ENCODE peak calls at places on chromosomes 13 and 19, in seven cellular contexts. H, G, J, Q, I, V and Z are unnamed samples.

GRCh38 chr19:45469835-45470146 is 2.0 kb downstream of the FOSB start:
- DNase-seq in H (no peak), Q (peak; percentile 79), I (no peak), G (peak; percentile 36), V (no peak), J (peak; percentile 88), Z (no peak)

GRCh38 chr13:72255908-72256307 is 388.9 kb upstream of the DACH1 start:
- DNase-seq in V (no peak), H (no peak), J (peak; percentile 70), G (peak; percentile 73), I (no peak), Q (no peak), Z (no peak)

GRCh38 chr13:97512732-97513131 is 78.8 kb downstream of the RAP2A start:
- DNase-seq in J (no peak), V (no peak), H (no peak), G (no peak), Q (no peak), I (no peak), Z (no peak)

GRCh38 chr19:38303517-38304351 is at the start of gene C19orf33:
- DNase-seq in J (peak; percentile 44), G (no peak), V (no peak), I (no peak), Q (no peak), H (no peak), Z (no peak)

GRCh38 chr19:4522291-4523002 is 4.2 kb upstream of the PLIN4 start:
- DNase-seq in V (no peak), J (no peak), H (no peak), Q (no peak), G (no peak), I (no peak), Z (no peak)

GRCh38 chr19:12791345-12792047 is at the start of gene JUNB:
- DNase-seq in H (peak; percentile 97), G (peak; percentile 91), J (peak; percentile 97), V (peak; percentile 96), I (peak; percentile 97), Q (peak; percentile 89), Z (peak; percentile 54)

GRCh38 chr13:113023217-113023597 is 54.2 kb downstream of the MCF2L start:
- DNase-seq in Q (no peak), V (no peak), J (no peak), G (no peak), H (no peak), I (no peak), Z (no peak)

GRCh38 chr19:5343848-5344247 is 3.2 kb upstream of the PTPRS start:
- DNase-seq in Q (no peak), V (no peak), H (no peak), G (no peak), I (no peak), J (peak; percentile 40), Z (no peak)

GRCh38 chr19:51181913-51182419 is 39.9 kb downstream of the SIGLEC7 start:
- DNase-seq in H (no peak), J (no peak), I (no peak), G (no peak), V (no peak), Q (no peak), Z (no peak)

GRCh38 chr13:66943530-66943929 is 286.6 kb downstream of the PCDH9 start:
- DNase-seq in H (no peak), V (no peak), G (no peak), Q (no peak), I (no peak), J (no peak), Z (no peak)

GRCh38 chr13:27960362-27961226 is 8.5 kb downstream of the CDX2 start:
- DNase-seq in I (no peak), G (peak; percentile 79), Q (peak; percentile 51), V (no peak), J (no peak), H (no peak), Z (peak; percentile 40)

GRCh38 chr13:45143346-45143751 is 23.0 kb downstream of the GTF2F2 start:
- DNase-seq in Q (no peak), V (no peak), G (no peak), J (peak; percentile 61), I (no peak), H (no peak), Z (no peak)

GRCh38 chr19:51089786-51090185 is 7.1 kb upstream of the KLK14 start:
- DNase-seq in Q (no peak), I (no peak), H (no peak), J (no peak), V (no peak), G (no peak), Z (no peak)

GRCh38 chr19:3171894-3172679 is 6.5 kb upstream of the S1PR4 start:
- DNase-seq in J (peak; percentile 64), G (no peak), V (no peak), I (no peak), Q (no peak), H (no peak), Z (no peak)

GRCh38 chr19:9139609-9140158 is 513 bp upstream of the ZNF317 start:
- DNase-seq in Q (no peak), V (no peak), G (no peak), I (no peak), H (no peak), J (no peak), Z (no peak)

GRCh38 chr19:48821633-48822032 is 10.8 kb upstream of the BCAT2 start:
- DNase-seq in I (no peak), V (no peak), J (no peak), G (no peak), H (no peak), Q (no peak), Z (no peak)

GRCh38 chr19:4403005-4403761 is 743 bp downstream of the CHAF1A start:
- DNase-seq in Q (no peak), V (no peak), J (peak; percentile 39), I (no peak), H (no peak), G (no peak), Z (no peak)

GRCh38 chr19:32165750-32166149 is 179.7 kb upstream of the ZNF507 start:
- DNase-seq in J (no peak), G (no peak), V (no peak), H (no peak), I (no peak), Q (no peak), Z (no peak)

GRCh38 chr19:3611841-3612240 is 5.2 kb upstream of the TBXA2R start:
- DNase-seq in I (no peak), Q (no peak), V (no peak), J (no peak), G (no peak), H (no peak), Z (no peak)

GRCh38 chr13:44710576-44710975 is 134.4 kb upstream of the TSC22D1 start:
- DNase-seq in Q (no peak), G (no peak), J (peak; percentile 97), I (no peak), H (no peak), V (no peak), Z (no peak)

GRCh38 chr19:46951236-46951986 is 68.2 kb upstream of the NPAS1 start:
- DNase-seq in I (no peak), H (no peak), G (no peak), V (no peak), J (peak; percentile 93), Q (no peak), Z (no peak)

GRCh38 chr13:51494151-51494550 is 41.3 kb upstream of the INTS6 start:
- DNase-seq in V (no peak), Q (no peak), H (no peak), I (no peak), G (no peak), J (peak; percentile 21), Z (no peak)

GRCh38 chr19:17473041-17473440 is 2.7 kb downstream of the SLC27A1 start:
- DNase-seq in G (no peak), I (no peak), V (no peak), J (peak; percentile 85), H (no peak), Q (no peak), Z (no peak)

GRCh38 chr13:112447306-112447705 is 71.2 kb downstream of the SPACA7 start:
- DNase-seq in G (no peak), I (no peak), V (no peak), H (no peak), Q (no peak), J (no peak), Z (no peak)

GRCh38 chr13:45393941-45394570 is 24.1 kb downstream of the SLC25A30 start:
- DNase-seq in Q (no peak), G (peak; percentile 23), J (peak; percentile 68), H (no peak), I (peak; percentile 25), V (no peak), Z (no peak)

GRCh38 chr13:108968566-108968965 is 339.2 kb downstream of the MYO16 start:
- DNase-seq in G (no peak), V (no peak), J (peak; percentile 17), H (no peak), I (no peak), Q (no peak), Z (no peak)

GRCh38 chr13:41645313-41645712 is 188.0 kb downstream of the RGCC start:
- DNase-seq in H (no peak), J (peak; percentile 90), Q (no peak), V (no peak), I (no peak), G (no peak), Z (no peak)

GRCh38 chr13:96744665-96745331 is 249.5 kb downstream of the OXGR1 start:
- DNase-seq in J (no peak), I (no peak), Q (no peak), H (no peak), G (no peak), V (no peak), Z (no peak)

GRCh38 chr19:3057275-3057714 is 5.0 kb downstream of the TLE5 start:
- DNase-seq in G (peak; percentile 86), J (no peak), H (no peak), Q (no peak), V (no peak), I (no peak), Z (no peak)

GRCh38 chr13:76894401-76895110 is 8.4 kb upstream of the KCTD12 start:
- DNase-seq in H (no peak), V (no peak), I (no peak), J (no peak), G (no peak), Q (no peak), Z (no peak)

GRCh38 chr13:28022848-28023518 is 34.5 kb upstream of the URAD start:
- DNase-seq in G (peak; percentile 16), J (no peak), V (no peak), I (no peak), Q (no peak), H (no peak), Z (no peak)

GRCh38 chr13:43005460-43006236 is 13.6 kb upstream of the EPSTI1 start:
- DNase-seq in V (no peak), G (no peak), I (no peak), Q (no peak), J (peak; percentile 54), H (no peak), Z (no peak)